ENCODE peak calls at places on chromosome 19, in nine cellular contexts. N, Y, X, U, W, A, P, M and D are unnamed samples.

GRCh38 chr19:27765397-27765796 is 1447.6 kb downstream of the UQCRFS1 start:
- DNase-seq in N (peak; percentile 1), Y (no peak), X (no peak), U (no peak), W (no peak), A (no peak), P (no peak), M (no peak), D (no peak)

GRCh38 chr19:45767881-45768643 is 990 bp downstream of the SIX5 start:
- DNase-seq in N (peak; percentile 53), Y (peak; percentile 70), X (peak; percentile 77), U (peak; percentile 65), W (no peak), A (no peak), P (peak; percentile 93), M (peak; percentile 73), D (peak; percentile 29)

GRCh38 chr19:11296264-11296663 is 304 bp downstream of the TSPAN16 start:
- DNase-seq in N (peak; percentile 49), Y (no peak), X (peak; percentile 62), U (no peak), W (no peak), A (no peak), P (no peak), M (no peak), D (no peak)

GRCh38 chr19:51724543-51724942 is 752 bp upstream of the HAS1 start:
- DNase-seq in N (peak; percentile 25), Y (no peak), X (no peak), U (no peak), W (no peak), A (no peak), P (peak; percentile 67), M (no peak), D (no peak)

GRCh38 chr19:45253396-45254027 is 2.4 kb downstream of the MARK4 start:
- DNase-seq in N (no peak), Y (no peak), X (no peak), U (peak; percentile 21), W (no peak), A (no peak), P (no peak), M (peak; percentile 51), D (no peak)

GRCh38 chr19:821976-822773 is 420 bp upstream of the PLPPR3 start:
- DNase-seq in N (no peak), Y (no peak), X (no peak), U (no peak), W (no peak), A (no peak), P (peak; percentile 82), M (no peak), D (no peak)

GRCh38 chr19:5808120-5808816 is 3.4 kb downstream of the NRTN start:
- DNase-seq in N (no peak), Y (no peak), X (no peak), U (no peak), W (no peak), A (no peak), P (no peak), M (no peak), D (no peak)

GRCh38 chr19:10984166-10984735 is 23.4 kb downstream of the SMARCA4 start:
- DNase-seq in N (no peak), Y (no peak), X (no peak), U (no peak), W (no peak), A (no peak), P (peak; percentile 69), M (no peak), D (no peak)

GRCh38 chr19:15249560-15249874 is 17.3 kb upstream of the EPHX3 start:
- DNase-seq in N (no peak), Y (no peak), X (no peak), U (no peak), W (no peak), A (no peak), P (no peak), M (no peak), D (no peak)

GRCh38 chr19:55692681-55693081 is 17.7 kb downstream of the EPN1 start:
- DNase-seq in N (no peak), Y (no peak), X (no peak), U (no peak), W (no peak), A (no peak), P (peak; percentile 62), M (no peak), D (peak; percentile 43)

GRCh38 chr19:46369817-46370216 is 22.9 kb downstream of the PPP5C start:
- DNase-seq in N (no peak), Y (no peak), X (no peak), U (peak; percentile 38), W (no peak), A (no peak), P (no peak), M (no peak), D (no peak)

GRCh38 chr19:43778651-43779050 is 2.1 kb downstream of the KCNN4 start:
- DNase-seq in N (no peak), Y (no peak), X (no peak), U (no peak), W (no peak), A (no peak), P (no peak), M (no peak), D (no peak)

GRCh38 chr19:35055715-35056179 is 14.2 kb downstream of the HPN start:
- DNase-seq in N (no peak), Y (no peak), X (no peak), U (no peak), W (no peak), A (no peak), P (no peak), M (no peak), D (no peak)

GRCh38 chr19:50794074-50794777 is 4.0 kb downstream of the ACP4 start:
- DNase-seq in N (no peak), Y (peak; percentile 38), X (no peak), U (no peak), W (no peak), A (no peak), P (no peak), M (no peak), D (no peak)

GRCh38 chr19:18278521-18279265 is 2.7 kb downstream of the JUND start:
- DNase-seq in N (no peak), Y (peak; percentile 55), X (no peak), U (no peak), W (no peak), A (no peak), P (no peak), M (peak; percentile 54), D (peak; percentile 45)
- TF ChIP-seq POLR2A in N (no peak), Y (peak; percentile 5), X (no peak), U (no peak), W (no peak), A (no peak), P (no peak), M (no peak), D (no peak)

GRCh38 chr19:29537181-29537580 is 11.4 kb downstream of the VSTM2B start:
- DNase-seq in N (no peak), Y (no peak), X (no peak), U (no peak), W (no peak), A (no peak), P (no peak), M (no peak), D (peak; percentile 22)
- H3K4me3 ChIP-seq in N (no peak overlapping the region), Y (no peak overlapping the region), X (no peak overlapping the region), U (no peak overlapping the region), W (no peak overlapping the region), A (no peak overlapping the region), P (no peak overlapping the region), M (no peak overlapping the region), D (no peak overlapping the region)

DNA sequence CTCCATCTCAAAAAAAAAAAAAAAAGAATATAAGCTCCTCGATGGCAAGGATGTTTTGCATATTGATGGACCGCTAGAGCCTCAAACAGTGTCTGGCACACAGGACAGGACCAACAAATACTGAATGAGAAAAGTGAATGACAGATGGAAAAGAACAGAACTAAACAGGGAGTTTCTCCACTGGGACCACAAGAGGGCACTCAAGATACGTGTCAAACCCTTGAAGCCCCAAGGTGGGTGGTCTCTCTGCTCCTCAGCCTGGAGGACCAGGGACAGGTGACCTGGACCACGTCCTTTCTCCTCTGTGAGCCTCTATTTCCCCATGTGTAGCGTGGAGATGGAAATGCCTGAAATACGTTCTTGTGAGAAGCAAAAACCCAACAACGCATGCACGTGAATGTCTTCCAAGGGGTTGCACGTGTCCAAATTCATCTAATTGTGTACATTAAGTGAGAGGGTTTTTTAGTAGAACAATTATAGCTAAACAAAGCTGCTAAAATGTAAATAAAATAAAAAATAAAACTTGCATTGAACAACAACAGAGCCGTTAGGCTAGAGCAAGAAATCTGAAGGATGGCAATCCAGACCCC is 5.7 kb upstream of the CDC42EP5 start:
- DNase-seq in N (no peak), Y (no peak), X (no peak), U (peak; percentile 49), W (no peak), A (peak; percentile 53), P (no peak), M (no peak), D (no peak)
- TF ChIP-seq CTCF in N (peak; percentile 11), Y (peak; percentile 62), X (no peak), U (peak; percentile 54), W (peak; percentile 53), A (peak; percentile 66), P (peak; percentile 20), M (peak; percentile 51), D (peak; percentile 12)

GRCh38 chr19:13149628-13150186 is 468 bp downstream of the STX10 start:
- DNase-seq in N (no peak), Y (peak; percentile 68), X (no peak), U (no peak), W (no peak), A (no peak), P (peak; percentile 92), M (peak; percentile 71), D (no peak)

GRCh38 chr19:13150919-13151604 is 851 bp downstream of the IER2 start:
- DNase-seq in N (peak; percentile 19), Y (no peak), X (peak; percentile 57), U (no peak), W (no peak), A (no peak), P (peak; percentile 73), M (peak; percentile 51), D (peak; percentile 62)

GRCh38 chr19:13152356-13152853 is 2.2 kb downstream of the IER2 start:
- DNase-seq in N (peak; percentile 20), Y (no peak), X (no peak), U (no peak), W (no peak), A (no peak), P (no peak), M (no peak), D (no peak)

GRCh38 chr19:13151605-13152355 is 1.6 kb downstream of the IER2 start:
- DNase-seq in N (peak; percentile 97), Y (peak; percentile 98), X (peak; percentile 98), U (peak; percentile 96), W (peak; percentile 76), A (peak; percentile 93), P (peak; percentile 99), M (peak; percentile 97), D (peak; percentile 96)

DNA sequence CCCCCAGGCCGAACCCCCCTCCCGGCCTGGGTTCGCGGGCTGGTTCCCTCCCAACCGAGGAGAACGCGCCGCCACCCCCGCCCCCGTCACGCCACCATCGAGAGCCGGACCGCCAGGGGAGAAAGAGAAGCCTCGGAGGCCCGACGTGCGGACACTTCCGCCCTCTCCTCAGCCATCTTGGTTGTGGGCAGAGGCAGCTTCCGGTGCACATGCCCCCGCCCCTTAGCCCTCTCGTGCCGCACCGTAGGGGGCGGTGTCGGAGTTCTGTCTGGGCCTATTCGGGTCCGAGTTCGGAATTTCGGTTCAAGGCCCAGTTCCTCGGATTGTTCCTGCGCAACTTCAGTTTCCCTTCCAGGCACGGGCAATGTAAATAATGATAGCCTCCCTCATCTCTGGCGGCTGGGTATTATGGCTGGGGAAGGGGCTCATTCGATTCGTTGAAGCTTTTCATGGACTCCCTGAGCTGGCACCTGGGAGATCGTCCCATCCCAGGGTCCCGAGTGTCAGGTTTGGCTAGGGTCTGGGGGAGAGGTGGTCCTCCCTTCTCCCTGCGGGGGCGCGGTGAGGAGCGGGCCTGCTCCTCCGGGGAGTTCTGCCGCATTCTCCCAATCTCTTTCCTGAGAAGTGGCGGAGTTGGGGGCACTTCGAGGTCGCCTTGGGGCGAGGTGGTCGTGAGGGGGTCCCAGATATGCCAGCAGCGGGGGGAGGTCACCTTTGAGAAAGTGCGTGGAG is at the start of the genes IER2 and STX10:
- DNase-seq in N (peak; percentile 92), Y (peak; percentile 96), X (peak; percentile 96), U (peak; percentile 94), W (peak; percentile 90), A (no peak), P (peak; percentile 97), M (peak; percentile 98), D (peak; percentile 98)
- TF ChIP-seq POLR2A in N (peak; percentile 55), Y (peak; percentile 91), X (peak; percentile 91), U (peak; percentile 87), W (peak; percentile 65), A (peak; percentile 23), P (peak; percentile 64), M (peak; percentile 97), D (peak; percentile 57)